ENCODE peak calls at places on chromosomes 7 and 10, in eight cellular contexts. One of them, this sample, is unnamed.

GRCh38 chr10:130463104-130463875 is 327.1 kb downstream of the GLRX3 start:
- DNase-seq in NCI-H510A: no peak
- DNase-seq in mesendoderm: no peak
- DNase-seq in suprapubic skin: no peak
- DNase-seq in G401: no peak
- DNase-seq in LHCN-M2: no peak
- DNase-seq in activated T-helper 9 cell treated with anti-CD3 and anti-CD28 coated beads, Interleukin-2, amount 50 U/mL, for 16 hours: no peak
- DNase-seq in HEK293T: no peak
- DNase-seq in this sample: no peak

GRCh38 chr7:96400518-96400917 is 78.6 kb upstream of the SLC25A13 start:
- DNase-seq in NCI-H510A: no peak
- DNase-seq in mesendoderm: no peak
- DNase-seq in suprapubic skin: no peak
- DNase-seq in G401: no peak
- DNase-seq in LHCN-M2: peak
- DNase-seq in activated T-helper 9 cell treated with anti-CD3 and anti-CD28 coated beads, Interleukin-2, amount 50 U/mL, for 16 hours: no peak
- DNase-seq in HEK293T: no peak
- DNase-seq in this sample: no peak

GRCh38 chr7:137682596-137682995 is 164.2 kb downstream of the DGKI start:
- DNase-seq in NCI-H510A: no peak
- DNase-seq in mesendoderm: no peak
- DNase-seq in suprapubic skin: no peak
- DNase-seq in G401: no peak
- DNase-seq in LHCN-M2: peak
- DNase-seq in activated T-helper 9 cell treated with anti-CD3 and anti-CD28 coated beads, Interleukin-2, amount 50 U/mL, for 16 hours: no peak
- DNase-seq in HEK293T: no peak
- DNase-seq in this sample: no peak

GRCh38 chr7:105975770-105976428 is 12.8 kb downstream of the CDHR3 start:
- DNase-seq in NCI-H510A: no peak
- DNase-seq in mesendoderm: peak
- DNase-seq in suprapubic skin: no peak
- DNase-seq in G401: no peak
- DNase-seq in LHCN-M2: no peak
- DNase-seq in activated T-helper 9 cell treated with anti-CD3 and anti-CD28 coated beads, Interleukin-2, amount 50 U/mL, for 16 hours: no peak
- DNase-seq in HEK293T: no peak
- DNase-seq in this sample: no peak

GRCh38 chr10:6039711-6040110 is 22.5 kb downstream of the IL2RA start:
- DNase-seq in NCI-H510A: no peak
- DNase-seq in mesendoderm: no peak
- DNase-seq in suprapubic skin: no peak
- DNase-seq in G401: no peak
- DNase-seq in LHCN-M2: no peak
- DNase-seq in activated T-helper 9 cell treated with anti-CD3 and anti-CD28 coated beads, Interleukin-2, amount 50 U/mL, for 16 hours: no peak
- DNase-seq in HEK293T: no peak
- DNase-seq in this sample: peak

GRCh38 chr10:123991622-123992570 is 100.3 kb upstream of the CPXM2 start:
- DNase-seq in NCI-H510A: no peak
- DNase-seq in mesendoderm: no peak
- DNase-seq in suprapubic skin: no peak
- DNase-seq in G401: no peak
- DNase-seq in LHCN-M2: peak
- DNase-seq in activated T-helper 9 cell treated with anti-CD3 and anti-CD28 coated beads, Interleukin-2, amount 50 U/mL, for 16 hours: no peak
- DNase-seq in HEK293T: no peak
- DNase-seq in this sample: no peak

GRCh38 chr10:107103174-107104025 is 61.1 kb downstream of the SORCS1 start:
- DNase-seq in NCI-H510A: no peak
- DNase-seq in mesendoderm: no peak
- DNase-seq in suprapubic skin: no peak
- DNase-seq in G401: no peak
- DNase-seq in LHCN-M2: no peak
- DNase-seq in activated T-helper 9 cell treated with anti-CD3 and anti-CD28 coated beads, Interleukin-2, amount 50 U/mL, for 16 hours: no peak
- DNase-seq in HEK293T: no peak
- DNase-seq in this sample: no peak

GRCh38 chr10:26737730-26738129 is 40.2 kb downstream of the PDSS1 start:
- DNase-seq in NCI-H510A: no peak
- DNase-seq in mesendoderm: no peak
- DNase-seq in suprapubic skin: no peak
- DNase-seq in G401: no peak
- DNase-seq in LHCN-M2: no peak
- DNase-seq in activated T-helper 9 cell treated with anti-CD3 and anti-CD28 coated beads, Interleukin-2, amount 50 U/mL, for 16 hours: no peak
- DNase-seq in HEK293T: no peak
- DNase-seq in this sample: peak

GRCh38 chr10:21336476-21337170 is 188.9 kb downstream of the SKIDA1 start:
- DNase-seq in NCI-H510A: no peak
- DNase-seq in mesendoderm: peak
- DNase-seq in suprapubic skin: no peak
- DNase-seq in G401: no peak
- DNase-seq in LHCN-M2: peak
- DNase-seq in activated T-helper 9 cell treated with anti-CD3 and anti-CD28 coated beads, Interleukin-2, amount 50 U/mL, for 16 hours: no peak
- DNase-seq in HEK293T: peak
- DNase-seq in this sample: no peak

GRCh38 chr7:16026253-16027020 is 340.0 kb upstream of the MEOX2 start:
- DNase-seq in NCI-H510A: no peak
- DNase-seq in mesendoderm: no peak
- DNase-seq in suprapubic skin: no peak
- DNase-seq in G401: no peak
- DNase-seq in LHCN-M2: peak
- DNase-seq in activated T-helper 9 cell treated with anti-CD3 and anti-CD28 coated beads, Interleukin-2, amount 50 U/mL, for 16 hours: no peak
- DNase-seq in HEK293T: no peak
- DNase-seq in this sample: no peak

GRCh38 chr10:6059506-6059905 is 2.7 kb downstream of the IL2RA start:
- DNase-seq in NCI-H510A: no peak
- DNase-seq in mesendoderm: no peak
- DNase-seq in suprapubic skin: peak
- DNase-seq in G401: no peak
- DNase-seq in LHCN-M2: no peak
- DNase-seq in activated T-helper 9 cell treated with anti-CD3 and anti-CD28 coated beads, Interleukin-2, amount 50 U/mL, for 16 hours: no peak
- DNase-seq in HEK293T: no peak
- DNase-seq in this sample: no peak

GRCh38 chr10:114285961-114286441 is 46.9 kb downstream of the VWA2 start:
- DNase-seq in NCI-H510A: no peak
- DNase-seq in mesendoderm: no peak
- DNase-seq in suprapubic skin: peak
- DNase-seq in G401: no peak
- DNase-seq in LHCN-M2: no peak
- DNase-seq in activated T-helper 9 cell treated with anti-CD3 and anti-CD28 coated beads, Interleukin-2, amount 50 U/mL, for 16 hours: no peak
- DNase-seq in HEK293T: no peak
- DNase-seq in this sample: no peak

This sample was measured in stimulated activated effector memory CD8-positive, alpha-beta T cell treated with anti-CD3 and anti-CD28 coated beads, Interleukin-12 subunit alpha, Interleukin-12 subunit beta, amount 100 ng/mL, for 72 hours.